ENCODE peak calls at places on chromosome 15, in eight cellular contexts. E is tibial nerve, H is HepG2, Q is esophagus muscularis mucosa, D is GM12878, J is A549, X is K562, A is SK-N-SH. N is an unnamed sample. For H3K4me1, the result is how much of the 10 kb centered on the place peaks cover.

GRCh38 chr15:53833134-53833624 is 73.7 kb upstream of the WDR72 start:
- DNase-seq in E (no peak), H (peak), Q (no peak), D (no peak), J (no peak), X (no peak), A (peak), N (peak)

GRCh38 chr15:72086010-72086697 is 31.8 kb downstream of the MYO9A start:
- DNase-seq in E (no peak), H (no peak), Q (no peak), D (no peak), J (no peak), X (no peak), A (no peak), N (peak)

GRCh38 chr15:27866505-27867165 is 232.5 kb downstream of the OCA2 start:
- DNase-seq in E (no peak), H (no peak), Q (peak), D (no peak), J (no peak), X (no peak), A (no peak), N (no peak)

GRCh38 chr15:88902491-88902835 is 7.1 kb upstream of the HAPLN3 start:
- DNase-seq in E (no peak), H (no peak), Q (no peak), D (no peak), J (no peak), X (no peak), A (no peak), N (no peak)

GRCh38 chr15:75666823-75667501 is 19.2 kb downstream of the SNX33 start:
- DNase-seq in E (no peak), H (peak), Q (no peak), D (no peak), J (peak), X (no peak), A (no peak), N (peak)

GRCh38 chr15:40819048-40819447 is 9.5 kb downstream of the PPP1R14D start:
- DNase-seq in E (no peak), H (no peak), Q (no peak), D (no peak), J (no peak), X (no peak), A (no peak), N (no peak)

GRCh38 chr15:70853855-70854668 is at the start of gene LARP6:
- DNase-seq in E (no peak), H (no peak), Q (peak), D (no peak), J (peak), X (no peak), A (peak), N (peak)

GRCh38 chr15:31387483-31388118 is 61.0 kb downstream of the KLF13 start:
- DNase-seq in E (no peak), H (no peak), Q (no peak), D (no peak), J (no peak), X (no peak), A (peak), N (peak)

GRCh38 chr15:72892986-72893385 is 109.4 kb upstream of the ADPGK start:
- DNase-seq in E (no peak), H (no peak), Q (no peak), D (no peak), J (no peak), X (no peak), A (no peak), N (no peak)

GRCh38 chr15:78085928-78086327 is 6.4 kb upstream of the SH2D7 start:
- DNase-seq in E (no peak), H (no peak), Q (no peak), D (no peak), J (no peak), X (no peak), A (no peak), N (no peak)

DNA sequence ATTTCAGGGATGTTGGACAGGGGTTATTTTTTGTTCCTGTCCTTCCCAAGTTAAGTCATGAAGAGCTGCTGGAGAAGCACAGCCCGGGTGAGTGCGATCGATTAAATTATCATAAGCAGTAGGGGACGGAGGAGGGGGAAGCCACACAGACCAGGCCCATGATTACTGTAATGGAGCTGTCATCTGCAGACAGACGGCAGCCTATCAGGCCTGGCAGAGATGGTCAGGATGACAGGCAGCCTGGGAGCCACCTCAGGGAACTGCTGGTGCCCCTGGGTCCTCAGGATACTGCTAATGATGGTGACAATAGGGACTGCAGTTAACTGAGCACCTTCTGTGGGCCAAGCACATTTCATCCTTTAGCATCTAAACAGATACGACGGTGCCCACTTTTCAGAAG is 147.7 kb downstream of the RAB11A start:
- DNase-seq in E (no peak), H (no peak), Q (no peak), D (no peak), J (no peak), X (no peak), A (peak), N (no peak)
- H3K4me1 ChIP-seq in E (under half), H (under half), Q (under half), D (under half), J (under half), X (under half), A (under half), N (under half)

GRCh38 chr15:81749667-81750360 is 296.0 kb downstream of the MEX3B start:
- DNase-seq in E (no peak), H (no peak), Q (no peak), D (no peak), J (no peak), X (no peak), A (no peak), N (no peak)

GRCh38 chr15:81751321-81751720 is 294.5 kb downstream of the MEX3B start:
- DNase-seq in E (no peak), H (no peak), Q (no peak), D (no peak), J (no peak), X (no peak), A (no peak), N (no peak)

GRCh38 chr15:81744364-81744763 is 301.5 kb downstream of the MEX3B start:
- DNase-seq in E (no peak), H (no peak), Q (no peak), D (no peak), J (no peak), X (no peak), A (no peak), N (no peak)

GRCh38 chr15:81747477-81747876 is 298.3 kb downstream of the MEX3B start:
- DNase-seq in E (no peak), H (no peak), Q (no peak), D (no peak), J (no peak), X (no peak), A (no peak), N (no peak)

GRCh38 chr15:81747026-81747425 is 298.8 kb downstream of the MEX3B start:
- DNase-seq in E (no peak), H (no peak), Q (no peak), D (no peak), J (no peak), X (no peak), A (no peak), N (no peak)
- TF ChIP-seq EP300 in E (no peak), H (no peak), Q (no peak), D (no peak), J (no peak), X (no peak), A (no peak), N (no peak)

GRCh38 chr15:90550919-90551318 is 21.2 kb downstream of the CRTC3 start:
- DNase-seq in E (no peak), H (no peak), Q (no peak), D (no peak), J (no peak), X (no peak), A (no peak), N (no peak)

GRCh38 chr15:90552929-90553211 is 23.1 kb downstream of the CRTC3 start:
- DNase-seq in E (no peak), H (no peak), Q (no peak), D (no peak), J (no peak), X (no peak), A (no peak), N (no peak)

GRCh38 chr15:90552162-90552928 is 22.6 kb downstream of the CRTC3 start:
- DNase-seq in E (no peak), H (no peak), Q (no peak), D (no peak), J (no peak), X (no peak), A (no peak), N (no peak)

GRCh38 chr15:90557147-90557546 is 27.4 kb downstream of the CRTC3 start:
- DNase-seq in E (no peak), H (no peak), Q (no peak), D (no peak), J (no peak), X (no peak), A (peak), N (no peak)

DNA sequence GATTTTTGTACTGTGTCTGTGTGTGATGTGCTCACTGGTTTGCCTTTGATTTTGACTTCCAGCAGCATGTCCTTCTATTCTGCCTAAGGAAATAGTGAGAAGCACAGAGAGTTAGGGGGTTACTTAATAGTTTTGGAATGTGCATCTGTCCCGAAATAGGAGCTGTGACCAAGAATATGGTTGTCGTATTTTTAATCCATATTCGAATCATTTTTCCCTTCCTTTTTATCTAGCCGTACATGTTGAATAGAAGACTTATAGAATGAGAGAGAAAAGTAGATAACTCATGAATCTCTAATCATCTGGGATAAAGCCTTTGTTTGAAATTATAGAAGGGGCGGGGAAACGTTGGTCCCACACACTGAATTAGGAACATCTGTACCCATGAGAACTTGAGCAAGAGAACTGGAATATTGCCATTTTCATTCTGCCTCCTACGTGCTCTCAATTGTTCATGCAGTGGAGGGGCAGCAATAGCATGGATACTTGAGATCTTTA is 23.6 kb downstream of the CRTC3 start:
- DNase-seq in E (no peak), H (no peak), Q (no peak), D (no peak), J (no peak), X (no peak), A (no peak), N (no peak)
- H3K4me1 ChIP-seq in E (half or more), H (under half), Q (half or more), D (under half), J (under half), X (under half), A (under half), N (under half)

DNA sequence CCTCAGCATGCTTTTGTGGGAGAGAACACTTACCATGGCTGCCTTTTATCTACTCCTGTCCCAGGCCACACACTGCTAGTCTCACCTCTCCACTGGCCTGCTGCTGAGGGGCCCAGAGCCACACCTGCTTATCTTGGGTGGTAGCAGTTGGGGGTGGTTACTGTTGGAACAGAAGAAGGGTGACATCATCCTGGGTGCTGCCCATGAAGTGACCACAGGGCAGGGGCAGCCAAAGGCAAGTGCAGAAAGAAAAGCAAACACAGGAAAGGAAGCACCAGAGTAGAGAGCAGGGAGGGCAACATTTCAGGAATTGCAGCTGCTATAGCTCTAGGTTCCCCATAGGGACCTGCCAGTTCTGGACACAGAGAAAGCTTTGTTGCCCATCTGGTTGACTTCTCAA is 345.2 kb downstream of the VPS13C start:
- DNase-seq in E (no peak), H (no peak), Q (peak), D (no peak), J (no peak), X (no peak), A (no peak), N (peak)
- TF ChIP-seq EP300 in E (no peak), H (no peak), Q (no peak), D (no peak), J (no peak), X (no peak), A (no peak), N (no peak)

N was measured in stomach.